ENCODE peak calls at places on chromosomes 3 and 15, in seven cellular contexts. E is dorsolateral prefrontal cortex; D is mucosa of gallbladder; B is stimulated activated CD4-positive, alpha-beta T cell treated with anti-CD3 and anti-CD28 coated beads, Interleukin-15, amount 100 ng/mL, for 1 hour; Y is fibroblast of mammary gland; H is activated CD4-positive, alpha-beta T cell treated with anti-CD3 and anti-CD28 coated beads, Interleukin-2, amount 50 U/mL, for 4 hours; Q is HCT116. C is an unnamed sample.

GRCh38 chr3:155244699-155245098 is 48.8 kb downstream of the STRIT1 start:
- DNase-seq in D (no peak), B (no peak), Y (no peak), H (no peak), Q (no peak), E (no peak), C (no peak)

GRCh38 chr3:57228734-57229505 is 1.4 kb downstream of the APPL1 start:
- DNase-seq in D (no peak), E (no peak), Y (peak), H (no peak), Q (no peak), B (no peak), C (peak)

GRCh38 chr15:28918141-28918983 is 32.6 kb downstream of the APBA2 start:
- DNase-seq in B (no peak), D (no peak), E (no peak), Y (no peak), Q (peak), H (no peak), C (no peak)

GRCh38 chr15:85702321-85703230 is 92.1 kb downstream of the KLHL25 start:
- DNase-seq in D (no peak), Y (peak), Q (no peak), B (no peak), E (no peak), H (peak), C (no peak)

GRCh38 chr15:101137312-101137940 is 114.4 kb downstream of the CHSY1 start:
- DNase-seq in D (no peak), E (no peak), Y (no peak), B (no peak), Q (no peak), H (no peak), C (no peak)

GRCh38 chr3:184180165-184180564 is 5.5 kb downstream of the AP2M1 start:
- DNase-seq in H (no peak), Y (peak), Q (no peak), E (no peak), D (no peak), B (no peak), C (peak)

GRCh38 chr15:56410712-56411111 is 45.5 kb downstream of the TEX9 start:
- DNase-seq in B (no peak), H (no peak), Y (no peak), E (no peak), D (no peak), Q (no peak), C (no peak)

GRCh38 chr3:125957674-125958510 is 11.1 kb upstream of the ROPN1B start:
- DNase-seq in B (no peak), Y (no peak), H (no peak), Q (no peak), E (no peak), D (no peak), C (no peak)

GRCh38 chr3:42119558-42120355 is 28.6 kb downstream of the TRAK1 start:
- DNase-seq in D (no peak), Q (no peak), Y (no peak), B (no peak), H (no peak), E (no peak), C (peak)

GRCh38 chr3:71050521-71051258 is 532.8 kb downstream of the FOXP1 start:
- DNase-seq in D (no peak), B (no peak), Q (no peak), E (no peak), H (no peak), Y (peak), C (no peak)

GRCh38 chr15:65512807-65513416 is 4.6 kb downstream of the DPP8 start:
- DNase-seq in B (no peak), H (no peak), D (peak), Y (peak), E (peak), Q (no peak), C (no peak)

GRCh38 chr3:156207802-156208685 is 87.7 kb downstream of the KCNAB1 start:
- DNase-seq in E (no peak), H (no peak), Q (no peak), Y (peak), D (no peak), B (no peak), C (no peak)

GRCh38 chr3:69248394-69248793 is 126.0 kb upstream of the LMOD3 start:
- DNase-seq in E (no peak), B (no peak), Y (no peak), D (peak), Q (no peak), H (no peak), C (peak)

GRCh38 chr3:141863497-141863896 is 12.9 kb upstream of the ATP1B3 start:
- DNase-seq in E (no peak), Y (peak), B (no peak), D (no peak), H (no peak), Q (no peak), C (no peak)

GRCh38 chr3:127235706-127236105 is 42.8 kb downstream of the PRR23E start:
- DNase-seq in Q (no peak), D (no peak), B (no peak), E (no peak), Y (no peak), H (no peak), C (no peak)

GRCh38 chr15:69265347-69265955 is 33.3 kb upstream of the PAQR5 start:
- DNase-seq in D (no peak), Y (peak), Q (peak), B (no peak), H (no peak), E (no peak), C (peak)

GRCh38 chr15:25543156-25543555 is 104.3 kb upstream of the UBE3A start:
- DNase-seq in E (peak), H (no peak), D (peak), Y (peak), B (no peak), Q (no peak), C (peak)

GRCh38 chr15:33675246-33675645 is 293.1 kb upstream of the CHRM5 start:
- DNase-seq in D (no peak), E (no peak), B (no peak), Y (peak), H (no peak), Q (peak), C (peak)

GRCh38 chr3:46903341-46904302 is 26.1 kb downstream of the PTH1R start:
- DNase-seq in B (no peak), E (no peak), Q (no peak), H (no peak), Y (peak), D (no peak), C (peak)

GRCh38 chr3:156151824-156152428 is 31.5 kb downstream of the KCNAB1 start:
- DNase-seq in E (peak), Q (peak), Y (peak), H (peak), B (peak), D (peak), C (peak)

GRCh38 chr3:117510396-117510795 is 800.8 kb downstream of the TUSC7 start:
- DNase-seq in D (no peak), Q (no peak), Y (peak), E (no peak), H (no peak), B (no peak), C (peak)

GRCh38 chr15:70351391-70351790 is 253.7 kb upstream of the TLE3 start:
- DNase-seq in B (no peak), H (no peak), D (no peak), Q (no peak), Y (no peak), E (no peak), C (no peak)

GRCh38 chr15:74036271-74037170 is 42.0 kb downstream of the PML start:
- DNase-seq in Q (peak), H (no peak), B (no peak), E (peak), Y (peak), D (peak), C (peak)

GRCh38 chr15:51121118-51121517 is 26.4 kb upstream of the TNFAIP8L3 start:
- DNase-seq in B (no peak), D (peak), H (no peak), E (no peak), Y (peak), Q (peak), C (peak)

GRCh38 chr3:8729479-8729878 is 4.1 kb upstream of the CAV3 start:
- DNase-seq in Y (no peak), B (no peak), Q (no peak), E (no peak), D (no peak), H (no peak), C (no peak)

GRCh38 chr3:69364354-69364753 is 21.5 kb downstream of the FRMD4B start:
- DNase-seq in Q (no peak), Y (peak), H (no peak), D (no peak), B (no peak), E (no peak), C (peak)

GRCh38 chr3:59775106-59775505 is 725.3 kb upstream of the CFAP20DC start:
- DNase-seq in B (no peak), D (no peak), Y (peak), E (no peak), H (no peak), Q (no peak), C (no peak)

GRCh38 chr15:63870403-63871209 is 36.9 kb upstream of the HERC1 start:
- DNase-seq in D (peak), B (no peak), E (peak), Q (no peak), Y (peak), H (no peak), C (peak)

GRCh38 chr15:74245342-74245931 is 9.3 kb downstream of the CCDC33 start:
- DNase-seq in Y (no peak), Q (no peak), D (no peak), H (no peak), B (no peak), E (peak), C (no peak)

GRCh38 chr3:137259089-137259488 is 301.3 kb downstream of the IL20RB start:
- DNase-seq in H (no peak), Q (no peak), Y (no peak), D (no peak), E (no peak), B (no peak), C (no peak)

GRCh38 chr3:149282836-149283235 is 50.6 kb downstream of the TM4SF18 start:
- DNase-seq in H (no peak), Y (no peak), E (no peak), D (no peak), Q (no peak), B (no peak), C (no peak)

GRCh38 chr15:52200831-52201365 is 9.7 kb upstream of the GNB5 start:
- DNase-seq in Q (no peak), D (no peak), E (no peak), H (no peak), Y (no peak), B (no peak), C (no peak)

GRCh38 chr3:158330820-158331219 is 220.9 kb downstream of the RSRC1 start:
- DNase-seq in E (no peak), H (no peak), Q (no peak), D (no peak), Y (peak), B (no peak), C (peak)

GRCh38 chr3:134998158-134998557 is 203.1 kb downstream of the EPHB1 start:
- DNase-seq in B (no peak), H (no peak), Y (peak), D (no peak), E (no peak), Q (no peak), C (no peak)

GRCh38 chr15:60840703-60841411 is 361.9 kb upstream of the ICE2 start:
- DNase-seq in B (peak), Y (no peak), E (no peak), H (no peak), D (no peak), Q (no peak), C (no peak)

GRCh38 chr3:125511420-125512094 is 8.4 kb downstream of the SNX4 start:
- DNase-seq in Y (no peak), B (no peak), E (no peak), D (no peak), Q (no peak), H (no peak), C (no peak)

GRCh38 chr3:152364237-152364636 is 95.5 kb downstream of the MBNL1 start:
- DNase-seq in D (no peak), E (no peak), Y (no peak), B (no peak), Q (no peak), H (no peak), C (no peak)

GRCh38 chr3:161351330-161351729 is 20.0 kb downstream of the SPTSSB start:
- DNase-seq in H (no peak), Q (no peak), D (no peak), B (no peak), Y (no peak), E (no peak), C (no peak)